ENCODE peak calls at places on chromosomes 7 and 10, in ten cellular contexts. I is astrocyte of the spinal cord; K is fibroblast of mammary gland; N is GM12865; A is NCI-H2107; Y is heart right ventricle; P is stimulated activated CD4-positive, alpha-beta T cell treated with anti-CD3 and anti-CD28 coated beads, Interleukin-2, amount 100 ng/mL, for 48 hours; W is NCI-H774; B is KBM-7; H is AG09309. Z is an unnamed sample.

GRCh38 chr7:92841192-92841591 is 4.8 kb upstream of the CDK6 start:
- DNase-seq in I (no peak), K (no peak), N (peak), A (no peak), Y (no peak), P (no peak), W (no peak), B (no peak), H (no peak), Z (no peak)

GRCh38 chr10:86872757-86873156 is 84.7 kb downstream of the MMRN2 start:
- DNase-seq in I (peak), K (peak), N (no peak), A (no peak), Y (no peak), P (no peak), W (no peak), B (peak), H (no peak), Z (no peak)

GRCh38 chr7:102463841-102464576 is 654 bp downstream of the ALKBH4 start:
- DNase-seq in I (no peak), K (peak), N (no peak), A (no peak), Y (no peak), P (no peak), W (no peak), B (peak), H (no peak), Z (peak)

GRCh38 chr10:103598654-103599115 is 105.2 kb downstream of the NEURL1 start:
- DNase-seq in I (peak), K (peak), N (peak), A (peak), Y (no peak), P (no peak), W (peak), B (peak), H (peak), Z (peak)

GRCh38 chr7:155348806-155349205 is 51.1 kb downstream of the INSIG1 start:
- DNase-seq in I (no peak), K (no peak), N (no peak), A (no peak), Y (no peak), P (no peak), W (no peak), B (no peak), H (no peak), Z (no peak)

GRCh38 chr7:94748371-94748770 is 92.4 kb upstream of the SGCE start:
- DNase-seq in I (no peak), K (no peak), N (no peak), A (no peak), Y (no peak), P (no peak), W (no peak), B (no peak), H (no peak), Z (no peak)

GRCh38 chr10:80555415-80555814 is 17.7 kb downstream of the SH2D4B start:
- DNase-seq in I (no peak), K (no peak), N (no peak), A (no peak), Y (no peak), P (no peak), W (no peak), B (no peak), H (no peak), Z (no peak)

GRCh38 chr7:121026159-121026558 is 37.6 kb downstream of the CPED1 start:
- DNase-seq in I (no peak), K (no peak), N (no peak), A (no peak), Y (no peak), P (no peak), W (no peak), B (no peak), H (no peak), Z (no peak)

GRCh38 chr7:1364906-1365570 is 94.2 kb downstream of the MICALL2 start:
- DNase-seq in I (no peak), K (no peak), N (no peak), A (no peak), Y (no peak), P (no peak), W (no peak), B (no peak), H (no peak), Z (no peak)

GRCh38 chr7:111027396-111027795 is 63.5 kb upstream of the LRRN3 start:
- DNase-seq in I (no peak), K (no peak), N (no peak), A (no peak), Y (no peak), P (no peak), W (no peak), B (no peak), H (no peak), Z (no peak)

GRCh38 chr10:77873558-77874380 is 52.8 kb downstream of the DLG5 start:
- DNase-seq in I (peak), K (peak), N (peak), A (no peak), Y (no peak), P (peak), W (no peak), B (peak), H (no peak), Z (peak)

GRCh38 chr7:27174077-27175004 is at the start of gene HOXA10:
- DNase-seq in I (no peak), K (peak), N (no peak), A (no peak), Y (no peak), P (no peak), W (no peak), B (no peak), H (no peak), Z (peak)

GRCh38 chr10:26454891-26455290 is 16.8 kb downstream of the APBB1IP start:
- DNase-seq in I (no peak), K (no peak), N (no peak), A (no peak), Y (no peak), P (no peak), W (no peak), B (no peak), H (no peak), Z (no peak)

GRCh38 chr10:21702633-21703111 is 168.6 kb downstream of the MLLT10 start:
- DNase-seq in I (no peak), K (no peak), N (peak), A (no peak), Y (no peak), P (no peak), W (no peak), B (peak), H (no peak), Z (peak)

GRCh38 chr10:76553231-76553630 is 1084.4 kb downstream of the KCNMA1 start:
- DNase-seq in I (no peak), K (no peak), N (no peak), A (no peak), Y (no peak), P (no peak), W (no peak), B (no peak), H (no peak), Z (no peak)

GRCh38 chr10:66833023-66833422 is 92.8 kb upstream of the LRRTM3 start:
- DNase-seq in I (no peak), K (no peak), N (no peak), A (no peak), Y (no peak), P (no peak), W (no peak), B (no peak), H (no peak), Z (no peak)

GRCh38 chr10:22620140-22620857 is 94.1 kb downstream of the PIP4K2A start:
- DNase-seq in I (peak), K (peak), N (peak), A (no peak), Y (peak), P (no peak), W (no peak), B (no peak), H (peak), Z (no peak)

Z was measured in NB4.